ENCODE peak calls at places on chromosomes 11 and 22, in seven cellular contexts. One of them, this sample, is unnamed.

GRCh38 chr11:99154277-99154676 is 133.5 kb downstream of the CNTN5 start:
- DNase-seq in activated CD4-positive, alpha-beta T cell treated with anti-CD3 and anti-CD28 coated beads, Interleukin-2, amount 50 U/mL, for 24 hours: no peak
- DNase-seq in HFFc6: no peak
- DNase-seq in activated CD4-positive, CD25-positive, alpha-beta regulatory T cell treated with anti-CD3 and anti-CD28 coated beads, Interleukin-2, amount 50 U/mL, for 72 hours: no peak
- DNase-seq in GDM1: no peak
- DNase-seq in aorta: no peak
- DNase-seq in NCI-H1417: no peak
- DNase-seq in this sample: no peak

GRCh38 chr11:16110862-16111261 is 245.5 kb downstream of the SOX6 start:
- DNase-seq in HFFc6: no peak
- DNase-seq in aorta: no peak
- DNase-seq in NCI-H1417: no peak
- DNase-seq in GDM1: no peak
- DNase-seq in activated CD4-positive, CD25-positive, alpha-beta regulatory T cell treated with anti-CD3 and anti-CD28 coated beads, Interleukin-2, amount 50 U/mL, for 72 hours: no peak
- DNase-seq in activated CD4-positive, alpha-beta T cell treated with anti-CD3 and anti-CD28 coated beads, Interleukin-2, amount 50 U/mL, for 24 hours: no peak
- DNase-seq in this sample: no peak

GRCh38 chr11:82398300-82398815 is 335.3 kb downstream of the FAM181B start:
- DNase-seq in aorta: peak; percentile 46
- DNase-seq in HFFc6: no peak
- DNase-seq in GDM1: no peak
- DNase-seq in activated CD4-positive, alpha-beta T cell treated with anti-CD3 and anti-CD28 coated beads, Interleukin-2, amount 50 U/mL, for 24 hours: no peak
- DNase-seq in activated CD4-positive, CD25-positive, alpha-beta regulatory T cell treated with anti-CD3 and anti-CD28 coated beads, Interleukin-2, amount 50 U/mL, for 72 hours: no peak
- DNase-seq in NCI-H1417: no peak
- DNase-seq in this sample: no peak

GRCh38 chr11:116172156-116172555 is 600.6 kb downstream of the BUD13 start:
- DNase-seq in activated CD4-positive, alpha-beta T cell treated with anti-CD3 and anti-CD28 coated beads, Interleukin-2, amount 50 U/mL, for 24 hours: no peak
- DNase-seq in HFFc6: no peak
- DNase-seq in GDM1: no peak
- DNase-seq in activated CD4-positive, CD25-positive, alpha-beta regulatory T cell treated with anti-CD3 and anti-CD28 coated beads, Interleukin-2, amount 50 U/mL, for 72 hours: no peak
- DNase-seq in NCI-H1417: no peak
- DNase-seq in aorta: no peak
- DNase-seq in this sample: no peak

GRCh38 chr11:67002921-67003411 is 20.0 kb upstream of the SYT12 start:
- DNase-seq in GDM1: no peak
- DNase-seq in activated CD4-positive, CD25-positive, alpha-beta regulatory T cell treated with anti-CD3 and anti-CD28 coated beads, Interleukin-2, amount 50 U/mL, for 72 hours: no peak
- DNase-seq in activated CD4-positive, alpha-beta T cell treated with anti-CD3 and anti-CD28 coated beads, Interleukin-2, amount 50 U/mL, for 24 hours: no peak
- DNase-seq in aorta: no peak
- DNase-seq in HFFc6: no peak
- DNase-seq in NCI-H1417: no peak
- DNase-seq in this sample: no peak

GRCh38 chr11:32090774-32091370 is at the start of gene RCN1:
- DNase-seq in activated CD4-positive, CD25-positive, alpha-beta regulatory T cell treated with anti-CD3 and anti-CD28 coated beads, Interleukin-2, amount 50 U/mL, for 72 hours: peak; percentile 53
- DNase-seq in NCI-H1417: peak; percentile 9
- DNase-seq in activated CD4-positive, alpha-beta T cell treated with anti-CD3 and anti-CD28 coated beads, Interleukin-2, amount 50 U/mL, for 24 hours: peak; percentile 46
- DNase-seq in HFFc6: peak; percentile 44
- DNase-seq in aorta: peak; percentile 80
- DNase-seq in GDM1: peak; percentile 74
- DNase-seq in this sample: peak; percentile 50

GRCh38 chr11:20355221-20356219 is 8.0 kb upstream of the HTATIP2 start:
- DNase-seq in HFFc6: peak; percentile 50
- DNase-seq in aorta: no peak
- DNase-seq in activated CD4-positive, alpha-beta T cell treated with anti-CD3 and anti-CD28 coated beads, Interleukin-2, amount 50 U/mL, for 24 hours: no peak
- DNase-seq in GDM1: no peak
- DNase-seq in NCI-H1417: peak; percentile 41
- DNase-seq in activated CD4-positive, CD25-positive, alpha-beta regulatory T cell treated with anti-CD3 and anti-CD28 coated beads, Interleukin-2, amount 50 U/mL, for 72 hours: no peak
- DNase-seq in this sample: no peak

GRCh38 chr11:110797453-110797852 is 85.2 kb upstream of the ARHGAP20 start:
- DNase-seq in GDM1: peak; percentile 51
- DNase-seq in activated CD4-positive, CD25-positive, alpha-beta regulatory T cell treated with anti-CD3 and anti-CD28 coated beads, Interleukin-2, amount 50 U/mL, for 72 hours: no peak
- DNase-seq in NCI-H1417: no peak
- DNase-seq in HFFc6: no peak
- DNase-seq in aorta: peak; percentile 56
- DNase-seq in activated CD4-positive, alpha-beta T cell treated with anti-CD3 and anti-CD28 coated beads, Interleukin-2, amount 50 U/mL, for 24 hours: no peak
- DNase-seq in this sample: peak; percentile 79

GRCh38 chr22:47201186-47201995 is 438.9 kb downstream of the TBC1D22A start:
- DNase-seq in GDM1: no peak
- DNase-seq in HFFc6: no peak
- DNase-seq in activated CD4-positive, alpha-beta T cell treated with anti-CD3 and anti-CD28 coated beads, Interleukin-2, amount 50 U/mL, for 24 hours: no peak
- DNase-seq in aorta: no peak
- DNase-seq in activated CD4-positive, CD25-positive, alpha-beta regulatory T cell treated with anti-CD3 and anti-CD28 coated beads, Interleukin-2, amount 50 U/mL, for 72 hours: no peak
- DNase-seq in NCI-H1417: no peak
- DNase-seq in this sample: peak; percentile 41

GRCh38 chr11:65947133-65947532 is 1.9 kb downstream of the TSGA10IP start:
- DNase-seq in GDM1: no peak
- DNase-seq in aorta: no peak
- DNase-seq in activated CD4-positive, alpha-beta T cell treated with anti-CD3 and anti-CD28 coated beads, Interleukin-2, amount 50 U/mL, for 24 hours: no peak
- DNase-seq in HFFc6: no peak
- DNase-seq in activated CD4-positive, CD25-positive, alpha-beta regulatory T cell treated with anti-CD3 and anti-CD28 coated beads, Interleukin-2, amount 50 U/mL, for 72 hours: no peak
- DNase-seq in NCI-H1417: no peak
- DNase-seq in this sample: no peak

GRCh38 chr11:67561971-67562560 is 21.5 kb upstream of the GSTP1 start:
- DNase-seq in HFFc6: no peak
- DNase-seq in GDM1: no peak
- DNase-seq in aorta: no peak
- DNase-seq in activated CD4-positive, alpha-beta T cell treated with anti-CD3 and anti-CD28 coated beads, Interleukin-2, amount 50 U/mL, for 24 hours: no peak
- DNase-seq in activated CD4-positive, CD25-positive, alpha-beta regulatory T cell treated with anti-CD3 and anti-CD28 coated beads, Interleukin-2, amount 50 U/mL, for 72 hours: no peak
- DNase-seq in NCI-H1417: no peak
- DNase-seq in this sample: no peak

GRCh38 chr11:66467756-66468155 is 1.1 kb downstream of the PELI3 start:
- DNase-seq in aorta: peak; percentile 75
- DNase-seq in activated CD4-positive, CD25-positive, alpha-beta regulatory T cell treated with anti-CD3 and anti-CD28 coated beads, Interleukin-2, amount 50 U/mL, for 72 hours: no peak
- DNase-seq in HFFc6: no peak
- DNase-seq in activated CD4-positive, alpha-beta T cell treated with anti-CD3 and anti-CD28 coated beads, Interleukin-2, amount 50 U/mL, for 24 hours: no peak
- DNase-seq in NCI-H1417: peak; percentile 11
- DNase-seq in GDM1: peak; percentile 23
- DNase-seq in this sample: peak; percentile 82

GRCh38 chr11:70532728-70533127 is 134.4 kb downstream of the CTTN start:
- DNase-seq in HFFc6: no peak
- DNase-seq in NCI-H1417: no peak
- DNase-seq in activated CD4-positive, alpha-beta T cell treated with anti-CD3 and anti-CD28 coated beads, Interleukin-2, amount 50 U/mL, for 24 hours: no peak
- DNase-seq in GDM1: no peak
- DNase-seq in activated CD4-positive, CD25-positive, alpha-beta regulatory T cell treated with anti-CD3 and anti-CD28 coated beads, Interleukin-2, amount 50 U/mL, for 72 hours: no peak
- DNase-seq in aorta: peak; percentile 12
- DNase-seq in this sample: no peak